ENCODE peak calls at places on chromosome 1, in four cellular contexts. Q, U, Z and J are unnamed samples.

GRCh38 chr1:87386217-87386790 is 57.6 kb downstream of the LMO4 start:
- DNase-seq in Q (no peak), U (no peak), Z (no peak), J (no peak)

GRCh38 chr1:227922501-227923352 is 25.0 kb downstream of the WNT9A start:
- DNase-seq in Q (no peak), U (no peak), Z (no peak), J (no peak)

GRCh38 chr1:216596298-216596947 is 126.8 kb downstream of the ESRRG start:
- DNase-seq in Q (no peak), U (no peak), Z (no peak), J (no peak)

GRCh38 chr1:31669786-31670582 is 25.3 kb upstream of the PEF1 start:
- DNase-seq in Q (peak), U (peak), Z (peak), J (no peak)

GRCh38 chr1:7388488-7389185 is 382.5 kb upstream of the VAMP3 start:
- DNase-seq in Q (no peak), U (peak), Z (no peak), J (peak)

GRCh38 chr1:109910123-109910962 is at the start of gene CSF1:
- DNase-seq in Q (peak), U (peak), Z (peak), J (peak)

GRCh38 chr1:227568593-227568992 is 5.2 kb downstream of the ZNF678 start:
- DNase-seq in Q (no peak), U (no peak), Z (no peak), J (no peak)

GRCh38 chr1:91428182-91428798 is 23.7 kb upstream of the HFM1 start:
- DNase-seq in Q (no peak), U (no peak), Z (no peak), J (no peak)

GRCh38 chr1:74771913-74772515 is 39.1 kb downstream of the TYW3 start:
- DNase-seq in Q (peak), U (no peak), Z (peak), J (no peak)

GRCh38 chr1:114259517-114260160 is 106.0 kb upstream of the SYT6 start:
- DNase-seq in Q (no peak), U (no peak), Z (no peak), J (no peak)

GRCh38 chr1:89545264-89546038 is 20.8 kb downstream of the LRRC8B start:
- DNase-seq in Q (no peak), U (no peak), Z (no peak), J (no peak)

GRCh38 chr1:203462878-203463277 is 12.7 kb upstream of the PRELP start:
- DNase-seq in Q (no peak), U (peak), Z (no peak), J (no peak)

GRCh38 chr1:59017501-59018231 is 233.8 kb upstream of the JUN start:
- DNase-seq in Q (no peak), U (no peak), Z (no peak), J (no peak)

GRCh38 chr1:243950166-243950565 is 100.1 kb upstream of the AKT3 start:
- DNase-seq in Q (no peak), U (no peak), Z (no peak), J (no peak)

GRCh38 chr1:225450491-225451191 is 22.8 kb upstream of the LBR start:
- DNase-seq in Q (no peak), U (no peak), Z (peak), J (no peak)

GRCh38 chr1:20727746-20728316 is 4.7 kb downstream of the SH2D5 start:
- DNase-seq in Q (no peak), U (no peak), Z (no peak), J (no peak)

GRCh38 chr1:208254376-208254775 is 10.2 kb upstream of the PLXNA2 start:
- DNase-seq in Q (no peak), U (no peak), Z (no peak), J (no peak)

GRCh38 chr1:236552901-236553300 is 29.1 kb downstream of the LGALS8 start:
- DNase-seq in Q (no peak), U (no peak), Z (no peak), J (no peak)

GRCh38 chr1:96329121-96329520 is 392.5 kb upstream of the PTBP2 start:
- DNase-seq in Q (no peak), U (no peak), Z (no peak), J (no peak)

GRCh38 chr1:74392186-74392585 is 120.2 kb downstream of the LRRC53 start:
- DNase-seq in Q (no peak), U (no peak), Z (no peak), J (no peak)

GRCh38 chr1:38487398-38487797 is 372.2 kb downstream of the RRAGC start:
- DNase-seq in Q (no peak), U (no peak), Z (no peak), J (no peak)

GRCh38 chr1:38486115-38486514 is 373.5 kb downstream of the RRAGC start:
- DNase-seq in Q (no peak), U (no peak), Z (no peak), J (peak)

GRCh38 chr1:38488162-38488898 is 371.2 kb downstream of the RRAGC start:
- DNase-seq in Q (no peak), U (no peak), Z (no peak), J (no peak)

DNA sequence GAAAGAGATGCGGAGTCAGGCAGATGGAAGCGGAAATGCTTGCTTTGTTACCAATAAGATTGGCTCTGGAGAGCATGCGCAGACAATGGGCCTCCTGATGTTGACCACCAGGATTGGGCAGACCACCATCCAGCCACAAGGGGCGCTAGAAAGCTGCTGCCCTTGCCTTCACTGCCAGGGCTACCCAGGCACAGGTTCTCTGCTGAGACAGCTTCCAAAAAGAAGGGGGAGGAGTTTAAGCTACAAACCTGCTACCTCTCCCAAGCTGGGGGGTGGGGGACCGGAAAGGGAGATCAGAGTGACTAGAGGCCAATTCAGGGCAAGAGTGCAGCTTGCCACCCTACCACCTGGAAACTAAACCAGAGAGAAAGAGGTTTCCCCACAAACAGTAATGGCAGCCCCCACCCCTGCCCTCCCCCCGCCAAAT is 369.7 kb downstream of the RRAGC start:
- DNase-seq in Q (peak), U (no peak), Z (peak), J (peak)
- TF ChIP-seq CTCF in Q (peak), U (no peak), Z (peak), J (peak)

GRCh38 chr1:184145083-184145482 is 93.6 kb downstream of the TSEN15 start:
- DNase-seq in Q (no peak), U (no peak), Z (no peak), J (no peak)
- TF ChIP-seq CTCF in Q (no peak), U (no peak), Z (no peak), J (no peak)

DNA sequence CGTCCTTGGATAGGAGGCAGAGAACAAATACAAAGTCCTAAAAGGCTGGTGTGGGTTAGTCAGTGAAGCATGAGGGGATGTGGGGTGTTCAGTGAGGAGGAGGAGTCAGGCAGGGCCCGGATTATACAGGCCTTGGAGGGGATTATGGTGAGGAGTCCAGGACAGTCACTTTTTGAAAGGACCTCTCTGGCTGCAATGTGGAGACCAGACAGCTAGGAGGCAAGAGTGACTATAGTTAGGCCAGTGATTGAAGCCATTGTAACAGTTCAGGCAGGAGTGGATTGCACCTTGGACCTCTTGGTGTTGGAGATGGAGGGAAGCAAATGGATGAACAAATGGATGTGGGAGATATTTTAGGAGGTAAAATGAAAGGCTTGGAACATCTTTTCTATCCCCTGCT is 115.8 kb downstream of the C1orf94 start:
- DNase-seq in Q (no peak), U (no peak), Z (no peak), J (no peak)
- TF ChIP-seq CTCF in Q (no peak), U (no peak), Z (no peak), J (no peak)

DNA sequence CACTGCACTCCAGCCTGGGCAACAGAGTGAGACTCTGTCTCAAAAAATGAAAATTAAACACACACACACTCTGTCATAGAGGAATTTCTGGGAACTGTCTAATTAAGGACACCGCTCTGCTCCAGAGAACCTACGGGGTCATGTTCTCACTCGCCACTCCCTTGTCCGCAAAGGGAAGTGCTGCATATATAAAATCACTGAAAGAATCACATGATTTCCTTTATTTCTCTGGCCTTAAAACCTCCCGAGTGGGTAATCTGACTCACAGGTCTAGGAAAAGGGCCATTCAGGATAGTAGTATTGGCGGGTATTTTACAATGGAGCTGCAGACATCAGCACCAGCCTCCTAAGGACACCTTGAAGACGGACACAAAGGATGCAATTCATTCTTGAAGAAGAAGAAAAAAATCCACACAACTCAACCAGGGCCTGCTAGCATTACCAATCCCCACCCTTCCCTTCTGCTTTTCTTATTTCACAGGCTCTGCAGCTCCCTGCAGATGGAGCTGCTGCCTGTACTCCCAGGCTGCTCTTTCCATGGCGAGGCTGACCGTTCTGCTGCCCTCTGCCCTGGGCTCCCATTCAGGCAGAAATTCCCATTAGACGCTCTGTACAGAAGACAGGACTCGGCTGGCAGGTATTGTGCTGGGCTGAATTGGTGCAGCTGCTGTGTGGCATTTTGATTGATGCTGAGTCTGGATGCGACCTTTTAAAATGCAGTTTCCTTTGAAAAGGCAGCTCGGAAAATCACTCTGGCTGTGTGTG is 53.3 kb upstream of the FAM89A start:
- DNase-seq in Q (no peak), U (no peak), Z (no peak), J (no peak)
- TF ChIP-seq CTCF in Q (no peak), U (no peak), Z (no peak), J (no peak)

DNA sequence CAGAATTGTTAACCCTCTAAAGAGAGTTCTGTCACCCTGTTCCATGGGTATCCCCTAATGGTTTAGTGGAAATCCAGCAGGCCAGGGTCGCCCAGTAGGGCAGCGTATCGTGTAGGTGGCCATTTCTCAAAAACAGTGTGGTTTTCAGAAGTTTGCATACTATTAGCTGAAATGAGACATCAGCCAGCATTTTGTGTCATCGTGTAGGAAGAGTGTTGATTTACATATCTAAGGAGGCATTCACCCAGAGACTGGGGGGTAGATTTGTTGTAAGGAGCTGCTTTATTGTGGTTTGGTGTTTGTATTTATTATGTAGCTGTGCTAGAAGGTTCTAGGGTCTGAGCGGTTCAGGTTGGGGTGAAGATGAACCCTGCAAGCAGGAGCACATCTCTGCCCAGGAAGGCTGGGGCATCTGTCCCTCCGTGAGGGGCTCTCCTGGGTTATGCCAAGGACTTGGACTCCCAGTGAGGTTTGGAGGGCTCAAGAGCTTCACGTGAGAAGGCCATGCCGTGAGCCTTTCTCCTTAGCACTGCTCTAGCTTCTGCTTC is 174.4 kb downstream of the PGBD5 start:
- DNase-seq in Q (no peak), U (no peak), Z (no peak), J (no peak)
- TF ChIP-seq CTCF in Q (no peak), U (no peak), Z (no peak), J (no peak)

GRCh38 chr1:45412899-45413298 is 72.7 kb upstream of the MUTYH start:
- DNase-seq in Q (no peak), U (no peak), Z (no peak), J (no peak)
- TF ChIP-seq CTCF in Q (no peak), U (no peak), Z (no peak), J (no peak)

GRCh38 chr1:60970081-60970509 is 112.3 kb upstream of the NFIA start:
- DNase-seq in Q (no peak), U (no peak), Z (no peak), J (no peak)

GRCh38 chr1:60973668-60974067 is 108.7 kb upstream of the NFIA start:
- DNase-seq in Q (no peak), U (no peak), Z (no peak), J (no peak)

GRCh38 chr1:60972841-60973364 is 109.5 kb upstream of the NFIA start:
- DNase-seq in Q (no peak), U (no peak), Z (no peak), J (no peak)

GRCh38 chr1:60974524-60974923 is 107.8 kb upstream of the NFIA start:
- DNase-seq in Q (no peak), U (no peak), Z (no peak), J (no peak)

DNA sequence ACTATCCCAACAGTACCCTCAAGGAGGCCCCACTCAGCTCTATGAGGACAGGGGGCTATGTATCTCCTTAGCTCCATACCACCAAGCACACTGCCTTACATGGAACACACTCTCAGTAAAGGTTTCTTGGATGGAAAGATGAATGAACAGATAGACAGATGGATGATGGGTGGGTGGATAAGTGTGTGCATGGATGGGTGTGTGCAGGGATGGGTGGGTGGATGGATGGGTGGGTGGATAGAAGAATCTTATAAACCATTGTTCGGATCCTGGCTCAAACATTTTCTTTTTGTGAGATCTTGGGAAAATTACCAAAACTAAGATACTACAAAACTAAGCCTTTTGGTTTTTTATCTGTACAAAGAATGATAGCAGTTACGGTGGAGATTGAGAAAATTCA is 111.0 kb upstream of the NFIA start:
- DNase-seq in Q (no peak), U (no peak), Z (no peak), J (no peak)
- TF ChIP-seq CTCF in Q (no peak), U (no peak), Z (no peak), J (no peak)